ENCODE peak calls at places on chromosomes 11 and 22, in five cellular contexts. D is upper lobe of right lung, M is left ventricle myocardium inferior, N is tibial artery, Y is epithelial cell of proximal tubule. X is an unnamed sample.
A peak's percentile ranks its signal among the peaks of the same experiment; 100 is the strongest.

GRCh38 chr11:68015467-68015866 is 5.3 kb downstream of the ALDH3B1 start:
- DNase-seq in D (no peak), M (no peak), N (no peak), Y (no peak), X (no peak)

GRCh38 chr11:61294717-61295595 is at the start of gene VWCE:
- DNase-seq in D (peak; percentile 84), M (peak; percentile 47), N (peak; percentile 73), Y (no peak), X (no peak)

GRCh38 chr11:31921066-31921465 is 109.9 kb upstream of the PAX6 start:
- DNase-seq in D (no peak), M (no peak), N (no peak), Y (no peak), X (no peak)

GRCh38 chr22:50045211-50046018 is 12.7 kb downstream of the TTLL8 start:
- DNase-seq in D (peak; percentile 63), M (no peak), N (no peak), Y (no peak), X (peak; percentile 90)

GRCh38 chr11:129658558-129658882 is 157.1 kb upstream of the TMEM45B start:
- DNase-seq in D (no peak), M (no peak), N (no peak), Y (no peak), X (no peak)

GRCh38 chr11:6746626-6747025 is 25.1 kb downstream of the OR2AG2 start:
- DNase-seq in D (no peak), M (no peak), N (no peak), Y (no peak), X (no peak)

GRCh38 chr11:62669420-62670161 is 1.9 kb upstream of the UQCC3 start:
- DNase-seq in D (no peak), M (no peak), N (no peak), Y (no peak), X (no peak)

GRCh38 chr11:1155274-1155693 is 2.5 kb upstream of the MUC5AC start:
- DNase-seq in D (no peak), M (no peak), N (no peak), Y (no peak), X (no peak)

GRCh38 chr11:63262562-63262961 is 19.2 kb upstream of the SLC22A25 start:
- DNase-seq in D (no peak), M (no peak), N (no peak), Y (no peak), X (no peak)

GRCh38 chr22:49046546-49047305 is 780.9 kb downstream of the BRD1 start:
- DNase-seq in D (peak; percentile 63), M (no peak), N (peak; percentile 61), Y (no peak), X (no peak)

GRCh38 chr11:117861151-117862018 is 15.1 kb downstream of the FXYD6 start:
- DNase-seq in D (no peak), M (peak; percentile 69), N (no peak), Y (no peak), X (no peak)

GRCh38 chr11:67048515-67048914 is 8.1 kb upstream of the RHOD start:
- DNase-seq in D (no peak), M (no peak), N (no peak), Y (no peak), X (no peak)

GRCh38 chr22:42500836-42501179 is 18.8 kb downstream of the RRP7A start:
- DNase-seq in D (peak; percentile 70), M (peak; percentile 25), N (peak; percentile 54), Y (no peak), X (no peak)

GRCh38 chr11:69869311-69869939 is 50.2 kb upstream of the FGF3 start:
- DNase-seq in D (no peak), M (no peak), N (peak; percentile 39), Y (no peak), X (no peak)

GRCh38 chr11:27497284-27497866 is 9.2 kb downstream of the LIN7C start:
- DNase-seq in D (no peak), M (no peak), N (no peak), Y (no peak), X (no peak)

GRCh38 chr11:37394236-37394870 is 796.3 kb upstream of the RAG2 start:
- DNase-seq in D (no peak), M (no peak), N (no peak), Y (no peak), X (no peak)

GRCh38 chr11:17529814-17530162 is 14.4 kb downstream of the USH1C start:
- DNase-seq in D (no peak), M (no peak), N (no peak), Y (no peak), X (peak; percentile 57)

GRCh38 chr11:41250408-41250807 is 209.0 kb downstream of the LRRC4C start:
- DNase-seq in D (no peak), M (no peak), N (no peak), Y (no peak), X (no peak)

GRCh38 chr22:43434601-43435311 is 22.9 kb downstream of the MPPED1 start:
- DNase-seq in D (peak; percentile 59), M (no peak), N (peak; percentile 53), Y (no peak), X (peak; percentile 89)

GRCh38 chr22:21840236-21840823 is 27.1 kb downstream of the MAPK1 start:
- DNase-seq in D (no peak), M (no peak), N (no peak), Y (no peak), X (no peak)

GRCh38 chr22:19905619-19906276 is 35.8 kb upstream of the COMT start:
- DNase-seq in D (no peak), M (no peak), N (no peak), Y (no peak), X (no peak)

GRCh38 chr22:42080287-42080686 is 787 bp downstream of the SMDT1 start:
- DNase-seq in D (peak; percentile 62), M (no peak), N (peak; percentile 64), Y (no peak), X (no peak)

GRCh38 chr11:69837791-69838190 is 18.6 kb upstream of the FGF3 start:
- DNase-seq in D (no peak), M (no peak), N (peak; percentile 21), Y (no peak), X (no peak)

GRCh38 chr22:27880778-27881394 is 38.2 kb downstream of the PITPNB start:
- DNase-seq in D (no peak), M (no peak), N (no peak), Y (peak; percentile 31), X (no peak)

GRCh38 chr11:74755395-74755995 is 6.8 kb downstream of the RNF169 start:
- DNase-seq in D (no peak), M (no peak), N (no peak), Y (no peak), X (no peak)

GRCh38 chr22:29482253-29482652 is 2.2 kb downstream of the NEFH start:
- DNase-seq in D (no peak), M (no peak), N (no peak), Y (no peak), X (no peak)

GRCh38 chr11:128731041-128731663 is 37.3 kb downstream of the FLI1 start:
- DNase-seq in D (no peak), M (no peak), N (no peak), Y (no peak), X (no peak)

GRCh38 chr11:111086058-111086457 is 159.5 kb upstream of the POU2AF2 start:
- DNase-seq in D (no peak), M (no peak), N (no peak), Y (no peak), X (no peak)

GRCh38 chr11:20011294-20011951 is 148.9 kb downstream of the DBX1 start:
- DNase-seq in D (no peak), M (no peak), N (no peak), Y (no peak), X (no peak)

GRCh38 chr11:134350381-134350780 is 18.6 kb downstream of the GLB1L2 start:
- DNase-seq in D (no peak), M (no peak), N (no peak), Y (no peak), X (no peak)

GRCh38 chr22:19522190-19522880 is 1.9 kb downstream of the CLDN5 start:
- DNase-seq in D (no peak), M (peak; percentile 56), N (no peak), Y (no peak), X (peak; percentile 91)

GRCh38 chr22:30665266-30665665 is 2.4 kb downstream of the DUSP18 start:
- DNase-seq in D (no peak), M (no peak), N (no peak), Y (no peak), X (no peak)

GRCh38 chr22:30668306-30668655 is 606 bp upstream of the DUSP18 start:
- DNase-seq in D (no peak), M (no peak), N (no peak), Y (no peak), X (no peak)

GRCh38 chr22:30665786-30666185 is 1.9 kb downstream of the DUSP18 start:
- DNase-seq in D (no peak), M (no peak), N (no peak), Y (no peak), X (no peak)

GRCh38 chr22:30667092-30667485 is 586 bp downstream of the DUSP18 start:
- DNase-seq in D (no peak), M (no peak), N (no peak), Y (no peak), X (no peak)

GRCh38 chr22:30667486-30668305 is at the start of gene DUSP18:
- DNase-seq in D (peak; percentile 97), M (peak; percentile 94), N (peak; percentile 95), Y (no peak), X (no peak)
- TF ChIP-seq CTCF in D (peak; percentile 55), M (peak; percentile 53), N (peak; percentile 38), Y (peak; percentile 35), X (peak; percentile 68)

DNA sequence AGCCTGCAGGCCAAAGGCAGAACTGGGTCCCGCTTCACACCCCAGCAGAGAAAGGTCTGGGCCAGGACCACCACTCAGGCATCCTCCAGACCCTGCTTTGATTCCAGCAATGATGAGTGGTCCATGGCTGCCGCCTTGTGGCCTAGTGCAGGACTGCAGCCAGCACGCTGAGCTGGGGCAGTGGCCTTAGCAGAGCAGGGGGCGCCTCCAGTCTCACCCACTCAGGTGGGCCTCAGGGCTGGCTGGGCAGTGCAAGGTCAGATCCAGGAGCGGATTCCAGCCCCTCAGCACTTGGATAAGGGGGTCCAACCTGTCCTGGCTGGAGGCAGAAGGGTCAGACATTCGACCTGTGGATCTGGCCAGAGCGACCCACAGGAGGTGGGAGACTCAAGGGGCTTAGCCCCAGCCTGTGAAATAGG is 9.6 kb upstream of the PDE2A start:
- DNase-seq in D (peak; percentile 80), M (peak; percentile 62), N (peak; percentile 80), Y (no peak), X (no peak)
- TF ChIP-seq CTCF in D (peak; percentile 94), M (peak; percentile 94), N (peak; percentile 96), Y (peak; percentile 92), X (peak; percentile 84)

GRCh38 chr11:83092488-83093384 is 21.0 kb upstream of the RAB30 start:
- DNase-seq in D (no peak), M (no peak), N (no peak), Y (peak; percentile 67), X (no peak)

GRCh38 chr11:83088965-83089364 is 17.3 kb upstream of the RAB30 start:
- DNase-seq in D (no peak), M (no peak), N (no peak), Y (no peak), X (no peak)

DNA sequence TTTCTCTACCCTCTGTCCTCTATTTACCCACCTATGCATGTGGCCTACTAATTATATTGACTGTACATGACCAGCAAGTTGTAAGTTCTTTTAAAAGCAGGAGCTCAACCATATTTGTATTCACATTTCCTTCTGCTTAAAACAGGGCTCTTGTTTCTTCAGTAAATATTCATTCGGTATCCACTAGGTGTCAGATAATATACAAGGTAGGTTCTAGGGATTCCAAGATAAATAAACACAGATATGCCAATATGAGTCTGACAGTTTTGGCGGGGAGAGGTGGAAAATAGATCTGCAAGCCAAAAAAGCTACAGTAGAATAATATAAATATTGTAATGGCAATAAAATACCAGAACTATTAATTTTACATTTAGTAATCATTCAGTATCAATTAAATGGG is 15.3 kb upstream of the RAB30 start:
- DNase-seq in D (no peak), M (no peak), N (no peak), Y (no peak), X (no peak)
- TF ChIP-seq CTCF in D (no peak), M (peak; percentile 13), N (no peak), Y (peak; percentile 35), X (peak; percentile 59)

GRCh38 chr11:18775492-18776292 is 15.9 kb downstream of the PTPN5 start:
- DNase-seq in D (peak; percentile 84), M (peak; percentile 28), N (no peak), Y (no peak), X (no peak)
- TF ChIP-seq CTCF in D (peak; percentile 66), M (peak; percentile 69), N (peak; percentile 21), Y (peak; percentile 95), X (peak; percentile 80)

X was measured in chondrocyte.